ENCODE peak calls at places on chromosomes 11 and 22, in nine cellular contexts. One of them, this sample, is unnamed.

GRCh38 chr11:125155767-125156166 is 8.8 kb upstream of the PKNOX2 start:
- DNase-seq in A549: no peak
- DNase-seq in ovary: no peak
- DNase-seq in H1: no peak
- DNase-seq in stomach: no peak
- DNase-seq in upper lobe of left lung: no peak
- DNase-seq in transverse colon: no peak
- DNase-seq in suprapubic skin: no peak
- DNase-seq in sigmoid colon: no peak
- DNase-seq in this sample: no peak

GRCh38 chr22:46730568-46731245 is 7.3 kb downstream of the CERK start:
- DNase-seq in A549: no peak
- DNase-seq in ovary: no peak
- DNase-seq in H1: no peak
- DNase-seq in stomach: no peak
- DNase-seq in upper lobe of left lung: no peak
- DNase-seq in transverse colon: no peak
- DNase-seq in suprapubic skin: no peak
- DNase-seq in sigmoid colon: no peak
- DNase-seq in this sample: no peak

GRCh38 chr22:48445113-48445827 is 1382.4 kb downstream of the BRD1 start:
- DNase-seq in A549: peak
- DNase-seq in ovary: no peak
- DNase-seq in H1: no peak
- DNase-seq in stomach: no peak
- DNase-seq in upper lobe of left lung: peak
- DNase-seq in transverse colon: no peak
- DNase-seq in suprapubic skin: no peak
- DNase-seq in sigmoid colon: no peak
- DNase-seq in this sample: no peak

GRCh38 chr11:31810779-31811647 is at the start of gene PAX6:
- DNase-seq in A549: peak
- DNase-seq in ovary: no peak
- DNase-seq in H1: no peak
- DNase-seq in stomach: no peak
- DNase-seq in upper lobe of left lung: peak
- DNase-seq in transverse colon: peak
- DNase-seq in suprapubic skin: no peak
- DNase-seq in sigmoid colon: peak
- DNase-seq in this sample: no peak

GRCh38 chr11:12005476-12005875 is 3.0 kb downstream of the DKK3 start:
- DNase-seq in A549: no peak
- DNase-seq in ovary: no peak
- DNase-seq in H1: no peak
- DNase-seq in stomach: no peak
- DNase-seq in upper lobe of left lung: no peak
- DNase-seq in transverse colon: no peak
- DNase-seq in suprapubic skin: no peak
- DNase-seq in sigmoid colon: no peak
- DNase-seq in this sample: no peak

GRCh38 chr22:41873391-41873790 is 40.5 kb downstream of the SREBF2 start:
- DNase-seq in A549: no peak
- DNase-seq in ovary: no peak
- DNase-seq in H1: no peak
- DNase-seq in stomach: no peak
- DNase-seq in upper lobe of left lung: no peak
- DNase-seq in transverse colon: no peak
- DNase-seq in suprapubic skin: no peak
- DNase-seq in sigmoid colon: no peak
- DNase-seq in this sample: no peak

GRCh38 chr11:45100338-45100737 is 46.1 kb upstream of the PRDM11 start:
- DNase-seq in A549: peak
- DNase-seq in ovary: no peak
- DNase-seq in H1: no peak
- DNase-seq in stomach: no peak
- DNase-seq in upper lobe of left lung: no peak
- DNase-seq in transverse colon: no peak
- DNase-seq in suprapubic skin: peak
- DNase-seq in sigmoid colon: no peak
- DNase-seq in this sample: no peak

GRCh38 chr22:39429916-39430575 is 26.8 kb upstream of the MGAT3 start:
- DNase-seq in A549: no peak
- DNase-seq in ovary: no peak
- DNase-seq in H1: no peak
- DNase-seq in stomach: no peak
- DNase-seq in upper lobe of left lung: peak
- DNase-seq in transverse colon: no peak
- DNase-seq in suprapubic skin: no peak
- DNase-seq in sigmoid colon: no peak
- DNase-seq in this sample: no peak

GRCh38 chr11:94884322-94884721 is 89.0 kb downstream of the CWC15 start:
- DNase-seq in A549: no peak
- DNase-seq in ovary: no peak
- DNase-seq in H1: no peak
- DNase-seq in stomach: no peak
- DNase-seq in upper lobe of left lung: no peak
- DNase-seq in transverse colon: no peak
- DNase-seq in suprapubic skin: no peak
- DNase-seq in sigmoid colon: no peak
- DNase-seq in this sample: no peak

GRCh38 chr11:125433454-125434121 is 62.5 kb downstream of the FEZ1 start:
- DNase-seq in A549: peak
- DNase-seq in ovary: peak
- DNase-seq in H1: no peak
- DNase-seq in stomach: peak
- DNase-seq in upper lobe of left lung: no peak
- DNase-seq in transverse colon: peak
- DNase-seq in suprapubic skin: no peak
- DNase-seq in sigmoid colon: no peak
- DNase-seq in this sample: no peak

GRCh38 chr11:111183706-111184105 is 61.8 kb upstream of the POU2AF2 start:
- DNase-seq in A549: no peak
- DNase-seq in ovary: no peak
- DNase-seq in H1: no peak
- DNase-seq in stomach: no peak
- DNase-seq in upper lobe of left lung: no peak
- DNase-seq in transverse colon: no peak
- DNase-seq in suprapubic skin: no peak
- DNase-seq in sigmoid colon: no peak
- DNase-seq in this sample: no peak

GRCh38 chr11:9264381-9265210 is 554 bp downstream of the DENND5A start:
- DNase-seq in A549: peak
- DNase-seq in ovary: peak
- DNase-seq in H1: no peak
- DNase-seq in stomach: peak
- DNase-seq in upper lobe of left lung: peak
- DNase-seq in transverse colon: peak
- DNase-seq in suprapubic skin: peak
- DNase-seq in sigmoid colon: peak
- DNase-seq in this sample: peak

GRCh38 chr11:35458846-35459245 is 39.5 kb upstream of the SLC1A2 start:
- DNase-seq in A549: no peak
- DNase-seq in ovary: no peak
- DNase-seq in H1: no peak
- DNase-seq in stomach: no peak
- DNase-seq in upper lobe of left lung: no peak
- DNase-seq in transverse colon: no peak
- DNase-seq in suprapubic skin: no peak
- DNase-seq in sigmoid colon: no peak
- DNase-seq in this sample: no peak

DNA sequence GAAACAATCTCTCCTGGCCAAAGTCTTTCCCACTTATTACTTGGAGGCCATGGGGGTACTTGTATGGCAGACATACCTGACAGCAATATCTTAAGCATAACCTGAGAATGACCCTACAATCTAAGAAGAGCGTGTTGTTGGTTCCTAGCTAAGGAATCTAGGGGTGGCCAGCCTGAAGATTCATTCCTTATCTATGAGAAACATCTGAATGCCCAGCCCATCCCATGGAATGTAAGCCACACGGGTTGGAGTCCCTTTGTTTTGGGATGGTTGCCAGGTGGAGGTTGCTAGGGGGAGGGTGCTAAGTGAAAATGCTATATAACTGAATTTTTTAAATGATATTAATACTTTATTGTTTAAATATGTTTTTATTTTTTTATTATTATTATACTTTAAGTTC is 725.0 kb downstream of the ETS1 start:
- DNase-seq in A549: no peak
- DNase-seq in ovary: no peak
- DNase-seq in H1: no peak
- DNase-seq in stomach: no peak
- DNase-seq in upper lobe of left lung: no peak
- DNase-seq in transverse colon: no peak
- DNase-seq in suprapubic skin: no peak
- DNase-seq in sigmoid colon: no peak
- DNase-seq in this sample: no peak
- TF ChIP-seq POLR2A in A549: no peak
- TF ChIP-seq POLR2A in ovary: no peak
- TF ChIP-seq POLR2A in H1: no peak
- TF ChIP-seq POLR2A in stomach: no peak
- TF ChIP-seq POLR2A in upper lobe of left lung: no peak
- TF ChIP-seq POLR2A in transverse colon: no peak
- TF ChIP-seq POLR2A in suprapubic skin: no peak
- TF ChIP-seq POLR2A in sigmoid colon: no peak
- TF ChIP-seq POLR2A in this sample: no peak

GRCh38 chr11:27444801-27445215 is 27.8 kb downstream of the LGR4 start:
- DNase-seq in A549: no peak
- DNase-seq in ovary: no peak
- DNase-seq in H1: peak
- DNase-seq in stomach: no peak
- DNase-seq in upper lobe of left lung: no peak
- DNase-seq in transverse colon: no peak
- DNase-seq in suprapubic skin: no peak
- DNase-seq in sigmoid colon: no peak
- DNase-seq in this sample: no peak

GRCh38 chr11:27447288-27447914 is 25.2 kb downstream of the LGR4 start:
- DNase-seq in A549: no peak
- DNase-seq in ovary: no peak
- DNase-seq in H1: no peak
- DNase-seq in stomach: no peak
- DNase-seq in upper lobe of left lung: no peak
- DNase-seq in transverse colon: no peak
- DNase-seq in suprapubic skin: no peak
- DNase-seq in sigmoid colon: no peak
- DNase-seq in this sample: no peak

GRCh38 chr11:27445625-27446024 is 27.0 kb downstream of the LGR4 start:
- DNase-seq in A549: no peak
- DNase-seq in ovary: no peak
- DNase-seq in H1: no peak
- DNase-seq in stomach: no peak
- DNase-seq in upper lobe of left lung: no peak
- DNase-seq in transverse colon: no peak
- DNase-seq in suprapubic skin: no peak
- DNase-seq in sigmoid colon: no peak
- DNase-seq in this sample: no peak

GRCh38 chr11:27440090-27440489 is 32.5 kb downstream of the LGR4 start:
- DNase-seq in A549: no peak
- DNase-seq in ovary: no peak
- DNase-seq in H1: no peak
- DNase-seq in stomach: no peak
- DNase-seq in upper lobe of left lung: no peak
- DNase-seq in transverse colon: no peak
- DNase-seq in suprapubic skin: no peak
- DNase-seq in sigmoid colon: no peak
- DNase-seq in this sample: no peak

GRCh38 chr11:27443746-27444465 is 28.7 kb downstream of the LGR4 start:
- DNase-seq in A549: no peak
- DNase-seq in ovary: no peak
- DNase-seq in H1: no peak
- DNase-seq in stomach: no peak
- DNase-seq in upper lobe of left lung: no peak
- DNase-seq in transverse colon: no peak
- DNase-seq in suprapubic skin: no peak
- DNase-seq in sigmoid colon: no peak
- DNase-seq in this sample: no peak
- H3K4me3 ChIP-seq in A549: no peak
- H3K4me3 ChIP-seq in ovary: no peak
- H3K4me3 ChIP-seq in H1: no peak
- H3K4me3 ChIP-seq in stomach: no peak
- H3K4me3 ChIP-seq in upper lobe of left lung: no peak
- H3K4me3 ChIP-seq in transverse colon: no peak
- H3K4me3 ChIP-seq in suprapubic skin: no peak
- H3K4me3 ChIP-seq in sigmoid colon: no peak
- H3K4me3 ChIP-seq in this sample: no peak

DNA sequence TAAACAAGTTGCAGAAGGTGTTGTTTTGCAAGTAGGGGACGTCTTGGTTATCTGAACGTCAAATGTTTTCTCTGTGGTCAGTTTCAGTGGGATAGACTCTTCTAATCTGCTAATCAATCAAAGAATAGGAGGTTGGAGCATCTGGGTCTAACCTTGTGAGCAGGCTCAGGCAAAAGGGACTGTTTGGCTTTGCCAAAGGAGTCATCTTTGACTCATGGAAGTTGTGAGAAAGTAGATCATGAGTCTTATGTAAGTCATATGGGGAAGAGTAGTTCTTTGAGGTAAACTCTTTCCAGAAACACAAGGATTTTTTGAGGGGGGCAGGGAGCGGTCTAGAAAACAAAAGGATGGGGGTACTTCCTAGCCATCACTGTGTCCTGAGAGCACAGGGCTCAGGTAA is 27.1 kb upstream of the TOP3B start:
- DNase-seq in A549: no peak
- DNase-seq in ovary: no peak
- DNase-seq in H1: no peak
- DNase-seq in stomach: no peak
- DNase-seq in upper lobe of left lung: no peak
- DNase-seq in transverse colon: no peak
- DNase-seq in suprapubic skin: peak
- DNase-seq in sigmoid colon: no peak
- DNase-seq in this sample: no peak
- TF ChIP-seq EP300 in A549: no peak
- TF ChIP-seq EP300 in ovary: no peak
- TF ChIP-seq EP300 in H1: no peak
- TF ChIP-seq EP300 in stomach: no peak
- TF ChIP-seq EP300 in upper lobe of left lung: no peak
- TF ChIP-seq EP300 in transverse colon: no peak
- TF ChIP-seq EP300 in suprapubic skin: no peak
- TF ChIP-seq EP300 in sigmoid colon: no peak
- TF ChIP-seq EP300 in this sample: no peak

DNA sequence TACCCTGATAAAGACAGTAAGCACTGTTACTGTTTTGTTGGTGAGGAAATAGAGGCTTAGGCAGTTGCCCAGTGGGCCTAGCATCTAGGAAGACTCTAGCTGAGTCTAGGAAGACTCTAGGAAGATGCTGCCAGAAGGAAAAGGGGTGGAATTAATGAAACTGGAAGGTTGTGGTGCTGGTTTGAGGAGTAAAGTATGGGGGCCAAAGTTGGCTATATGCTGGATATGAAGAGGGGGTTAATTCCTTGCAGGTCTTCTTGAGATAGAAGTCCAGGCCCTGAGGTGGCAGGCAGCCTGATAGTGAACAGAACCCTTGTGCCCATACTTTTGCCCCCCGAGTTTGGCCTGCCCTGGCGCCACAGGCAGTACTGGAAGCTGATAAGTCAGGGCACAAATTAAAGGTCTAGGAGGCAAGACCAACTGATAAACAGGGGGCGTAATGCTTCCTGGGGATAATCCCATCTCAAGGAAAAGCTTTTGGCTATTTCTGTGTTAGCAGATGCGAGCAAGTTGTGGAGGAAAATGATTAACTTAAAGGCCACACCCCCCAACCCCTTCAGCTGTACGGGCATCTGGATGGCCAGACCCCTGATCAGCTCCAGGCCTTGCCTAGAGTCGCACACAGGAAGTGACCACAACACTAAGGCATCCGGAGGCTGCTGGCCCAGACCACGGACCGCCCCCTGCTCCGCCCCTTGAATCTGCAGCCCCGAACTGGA is 3.1 kb downstream of the ILK start:
- DNase-seq in A549: peak
- DNase-seq in ovary: peak
- DNase-seq in H1: peak
- DNase-seq in stomach: peak
- DNase-seq in upper lobe of left lung: peak
- DNase-seq in transverse colon: peak
- DNase-seq in suprapubic skin: peak
- DNase-seq in sigmoid colon: peak
- DNase-seq in this sample: peak
- TF ChIP-seq POLR2A in A549: peak
- TF ChIP-seq POLR2A in ovary: peak
- TF ChIP-seq POLR2A in H1: peak
- TF ChIP-seq POLR2A in stomach: peak
- TF ChIP-seq POLR2A in upper lobe of left lung: no peak
- TF ChIP-seq POLR2A in transverse colon: peak
- TF ChIP-seq POLR2A in suprapubic skin: no peak
- TF ChIP-seq POLR2A in sigmoid colon: peak
- TF ChIP-seq POLR2A in this sample: peak